ENCODE peak calls at places on chromosomes 4 and X, in four cellular contexts. N is BE2C, P is endothelial cell of umbilical vein, B is mesendoderm. E is an unnamed sample.

GRCh38 chr4:6362243-6362885 is 92.7 kb downstream of the WFS1 start:
- DNase-seq in N (no peak), P (no peak), B (peak; percentile 33), E (peak; percentile 75)

GRCh38 chr4:141580523-141580922 is 55.9 kb upstream of the IL15 start:
- DNase-seq in N (peak; percentile 44), P (no peak), B (peak; percentile 6), E (no peak)

GRCh38 chr4:171648926-171649325 is 164.3 kb upstream of the GALNTL6 start:
- DNase-seq in N (no peak), P (no peak), B (no peak), E (no peak)

GRCh38 chrX:77597090-77597489 is 149.9 kb downstream of the FGF16 start:
- DNase-seq in N (no peak), P (peak; percentile 41), B (peak; percentile 10), E (peak; percentile 2)

GRCh38 chr4:65580551-65580950 is 89.7 kb downstream of the EPHA5 start:
- DNase-seq in N (no peak), P (no peak), B (peak; percentile 31), E (no peak)

GRCh38 chr4:5101571-5101970 is 50.3 kb downstream of the STK32B start:
- DNase-seq in N (no peak), P (no peak), B (no peak), E (no peak)

GRCh38 chr4:56211202-56211601 is 176.1 kb downstream of the AASDH start:
- DNase-seq in N (no peak), P (no peak), B (no peak), E (no peak)

GRCh38 chrX:139170526-139171173 is 359.9 kb upstream of the F9 start:
- DNase-seq in N (no peak), P (no peak), B (no peak), E (no peak)

GRCh38 chrX:151711787-151712186 is 4.0 kb upstream of the FATE1 start:
- DNase-seq in N (no peak), P (peak; percentile 1), B (peak; percentile 17), E (no peak)

GRCh38 chrX:133726211-133726630 is 259.2 kb downstream of the GPC3 start:
- DNase-seq in N (no peak), P (peak; percentile 15), B (peak; percentile 9), E (no peak)

GRCh38 chrX:12949205-12949926 is 25.5 kb upstream of the TMSB4X start:
- DNase-seq in N (no peak), P (no peak), B (no peak), E (no peak)

GRCh38 chr4:88738714-88739366 is 41.2 kb upstream of the NAP1L5 start:
- DNase-seq in N (no peak), P (no peak), B (no peak), E (peak; percentile 52)

GRCh38 chr4:40331092-40331824 is 3.9 kb upstream of the CHRNA9 start:
- DNase-seq in N (peak; percentile 28), P (no peak), B (no peak), E (no peak)

DNA sequence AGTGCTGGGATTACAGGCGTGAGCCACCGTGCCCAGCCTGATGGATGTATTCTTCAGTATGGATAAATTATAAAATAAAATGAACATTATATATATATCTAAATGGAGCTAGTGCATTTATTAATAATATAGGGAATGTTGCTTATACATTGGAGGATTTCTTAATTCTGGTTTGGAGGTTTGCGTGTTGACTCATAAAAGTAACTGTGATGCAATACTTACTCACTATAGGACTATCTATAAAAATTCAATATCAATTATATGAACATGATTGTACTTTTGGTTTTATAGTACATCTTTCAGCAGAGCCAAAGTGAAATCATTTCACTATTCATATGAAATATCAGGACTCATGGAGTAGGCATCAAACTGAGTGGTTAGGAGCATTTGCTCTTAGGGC is 3.2 kb upstream of the AREG start:
- DNase-seq in N (no peak), P (no peak), B (no peak), E (no peak)
- H3K4me3 ChIP-seq in N (no peak overlapping the region), P (no peak overlapping the region), B (no peak overlapping the region), E (no peak overlapping the region)

DNA sequence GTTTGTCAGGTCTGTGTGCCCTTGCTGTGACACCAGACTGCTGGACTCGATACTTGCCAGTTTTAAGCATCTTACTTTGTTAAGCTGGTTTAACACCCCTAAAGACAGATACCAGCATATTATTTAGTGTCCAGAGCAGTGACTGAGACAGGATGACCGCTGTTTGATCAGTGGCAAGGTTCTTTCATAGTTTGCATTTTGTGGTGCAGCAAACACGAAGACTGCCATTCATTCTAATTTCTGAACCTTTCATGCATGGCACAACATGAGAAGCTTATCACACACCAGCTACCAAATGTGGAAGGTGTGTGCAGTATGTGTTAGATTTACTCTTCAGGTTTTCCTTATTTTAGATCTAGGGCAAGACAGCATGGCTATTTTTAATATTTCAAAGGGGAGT is 28.2 kb downstream of the JADE1 start:
- DNase-seq in N (no peak), P (no peak), B (no peak), E (no peak)
- H3K36me3 ChIP-seq in N (peaks cover 3% of the 10 kb centered on the region), P (peaks cover 2% of the 10 kb centered on the region), B (no peaks in the 10 kb centered on the region), E (peaks cover 27% of the 10 kb centered on the region)

GRCh38 chrX:40736170-40736505 is 796 bp upstream of the MED14 start:
- DNase-seq in N (no peak), P (no peak), B (peak; percentile 5), E (no peak)
- H3K27me3 ChIP-seq in N (no peaks in the 10 kb centered on the region), P (no peaks in the 10 kb centered on the region), B (no peaks in the 10 kb centered on the region), E (no peaks in the 10 kb centered on the region)

DNA sequence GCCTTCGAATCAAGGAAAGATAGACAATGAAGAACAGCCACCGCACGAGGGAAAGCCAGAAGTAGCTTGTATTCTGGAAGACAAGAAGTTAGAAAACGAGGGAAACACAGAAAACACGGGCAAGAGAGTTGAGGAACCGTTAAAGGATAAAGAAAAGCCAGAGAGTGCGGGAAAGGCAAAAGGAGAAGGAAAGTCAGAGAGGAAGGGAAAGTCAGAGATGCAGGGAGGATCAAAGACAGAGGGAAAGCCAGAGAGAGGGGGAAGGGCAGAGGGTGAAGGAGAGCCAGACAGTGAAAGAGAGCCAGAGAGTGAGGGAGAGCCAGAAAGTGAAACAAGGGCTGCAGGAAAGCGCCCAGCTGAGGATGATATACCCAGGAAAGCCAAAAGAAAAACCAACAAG is 1.4 kb downstream of the TCEAL2 start:
- DNase-seq in N (no peak), P (no peak), B (no peak), E (no peak)
- H3K4me3 ChIP-seq in N (no peak overlapping the region), P (no peak overlapping the region), B (no peak overlapping the region), E (no peak overlapping the region)

DNA sequence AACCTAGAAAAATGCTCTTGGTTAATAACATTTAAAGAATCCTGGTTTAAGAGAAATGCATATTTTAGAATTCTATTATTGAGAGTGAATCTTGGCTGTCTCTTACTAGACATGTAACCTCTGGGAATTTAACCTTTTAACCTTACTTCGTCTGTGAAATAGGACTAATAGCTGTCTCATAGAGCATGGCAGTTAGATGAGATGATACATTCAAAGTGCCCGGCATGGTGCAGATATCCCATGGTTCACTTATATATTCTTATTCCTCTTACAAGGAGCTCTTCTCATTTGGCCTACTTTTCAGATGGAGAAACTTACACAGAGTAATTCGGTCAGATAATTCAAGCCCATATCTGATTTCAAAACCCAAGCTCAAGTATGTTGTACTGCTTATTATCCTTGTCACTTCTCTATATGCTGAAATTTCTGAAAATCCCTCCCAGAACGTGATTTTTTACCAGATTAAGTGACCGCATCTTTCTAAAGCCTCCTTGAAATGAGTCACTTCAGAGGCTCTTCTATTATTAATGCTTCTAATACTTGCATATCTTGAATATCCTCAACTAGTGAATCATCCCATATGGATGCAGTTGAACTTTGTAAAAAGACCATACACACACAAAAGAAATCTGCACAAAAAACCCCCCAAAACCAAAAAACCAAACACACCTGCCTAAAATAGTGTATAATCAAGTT is 4.9 kb downstream of the CDKN2AIP start:
- DNase-seq in N (no peak), P (no peak), B (no peak), E (no peak)
- H3K36me3 ChIP-seq in N (peaks cover 49% of the 10 kb centered on the region), P (peaks cover 25% of the 10 kb centered on the region), B (peaks cover 5% of the 10 kb centered on the region), E (peaks cover 17% of the 10 kb centered on the region)

GRCh38 chrX:109578916-109579315 is 42.3 kb downstream of the NXT2 start:
- DNase-seq in N (no peak), P (peak; percentile 60), B (no peak), E (no peak)

GRCh38 chrX:109577055-109577454 is 40.4 kb downstream of the NXT2 start:
- DNase-seq in N (no peak), P (no peak), B (no peak), E (no peak)
- H3K27me3 ChIP-seq in N (no peaks in the 10 kb centered on the region), P (no peaks in the 10 kb centered on the region), B (no peaks in the 10 kb centered on the region), E (no peaks in the 10 kb centered on the region)

GRCh38 chr4:1578968-1579833 is 104.9 kb downstream of the FAM53A start:
- DNase-seq in N (no peak), P (peak; percentile 34), B (peak; percentile 68), E (peak; percentile 95)
- H3K4me3 ChIP-seq in N (peak overlapping the region; percentile 57), P (peak overlapping the region; percentile 75), B (no peak overlapping the region), E (peak overlapping the region; percentile 60)

DNA sequence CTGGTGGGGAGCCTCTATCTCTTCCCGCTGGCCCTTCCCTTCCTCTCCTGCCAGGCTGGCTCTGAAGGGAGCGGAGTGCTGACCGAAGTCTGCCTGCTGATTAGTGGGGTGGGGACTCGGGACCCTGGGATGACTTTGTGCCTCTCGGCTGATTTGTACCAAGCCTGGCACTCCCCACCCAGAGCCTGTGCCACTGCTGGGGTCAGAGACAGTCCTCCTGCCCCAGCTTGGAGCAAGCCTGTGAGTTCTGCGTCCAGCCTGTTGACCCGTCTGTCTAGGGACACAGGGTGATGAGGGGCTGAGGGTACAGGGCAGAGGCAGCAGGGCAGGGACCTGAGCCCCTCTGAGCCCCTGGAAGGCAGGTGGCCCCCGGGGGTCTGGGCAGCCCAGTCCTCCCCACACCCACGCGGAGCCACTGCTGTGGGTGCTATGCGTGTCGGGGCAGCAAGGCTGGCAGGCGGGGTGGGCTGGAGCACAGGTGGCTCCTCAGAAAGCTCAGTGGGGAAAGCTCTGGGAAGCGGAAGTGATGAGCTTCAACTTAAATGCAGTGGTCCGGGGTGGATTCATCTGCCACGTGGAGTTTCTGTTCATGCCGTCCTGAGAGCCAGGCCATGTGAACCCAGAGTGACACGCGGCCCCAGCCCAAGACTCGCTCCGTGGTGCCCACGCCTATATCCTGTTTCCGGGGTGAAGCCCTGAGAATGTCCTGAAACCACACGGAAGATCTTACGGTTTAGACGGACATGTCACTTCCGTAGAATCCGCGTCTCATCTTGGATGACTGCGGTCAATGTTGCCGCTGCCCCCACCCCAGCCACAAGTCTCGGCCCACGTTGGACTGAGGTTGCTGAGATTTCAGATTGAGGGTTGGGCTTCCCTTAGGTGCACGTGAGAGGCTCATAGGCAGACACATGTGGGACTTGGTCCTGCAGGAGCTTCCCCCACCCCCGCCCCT is 21.1 kb upstream of the UVSSA start:
- DNase-seq in N (no peak), P (no peak), B (no peak), E (no peak)
- H3K36me3 ChIP-seq in N (peaks cover 53% of the 10 kb centered on the region), P (peaks cover 6% of the 10 kb centered on the region), B (peaks cover 2% of the 10 kb centered on the region), E (peaks cover 11% of the 10 kb centered on the region)

GRCh38 chrX:114450911-114451310 is 133.0 kb upstream of the HTR2C start:
- DNase-seq in N (no peak), P (no peak), B (no peak), E (no peak)

DNA sequence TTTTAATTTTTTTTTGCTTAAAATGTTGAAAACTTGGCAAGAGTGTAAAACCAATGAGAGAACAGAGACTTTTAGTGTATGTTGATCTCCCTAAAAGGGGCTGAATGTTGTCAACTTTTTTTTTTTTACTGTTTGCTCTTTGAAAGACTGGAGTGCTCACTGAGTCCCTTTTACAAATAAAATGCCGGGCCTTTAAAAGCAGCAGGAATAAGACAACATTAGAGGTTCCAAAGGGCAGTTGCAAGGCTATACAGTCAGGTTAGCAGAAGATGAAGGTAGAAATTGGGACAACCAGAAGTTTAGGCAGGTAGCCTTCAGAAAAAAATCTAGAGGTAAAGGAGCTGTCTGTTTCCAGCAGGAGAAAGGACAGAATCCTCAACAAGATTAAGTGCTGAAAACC is 132.5 kb upstream of the HTR2C start:
- DNase-seq in N (no peak), P (no peak), B (no peak), E (no peak)
- H3K27me3 ChIP-seq in N (peaks cover 19% of the 10 kb centered on the region), P (no peaks in the 10 kb centered on the region), B (no peaks in the 10 kb centered on the region), E (peaks cover 9% of the 10 kb centered on the region)